ENCODE peak calls at places on chromosomes 1 and 21, in six cellular contexts. Z, F, E, K, N and Q are unnamed samples.

GRCh38 chr1:114215426-114215825 is 61.8 kb upstream of the SYT6 start:
- DNase-seq in Z (no peak), F (no peak), E (no peak), K (no peak), N (no peak), Q (no peak)

GRCh38 chr1:111600886-111601386 is 18.7 kb upstream of the RAP1A start:
- DNase-seq in Z (peak), F (no peak), E (no peak), K (no peak), N (no peak), Q (peak)

GRCh38 chr1:47533176-47534039 is 95.6 kb downstream of the FOXD2 start:
- DNase-seq in Z (no peak), F (peak), E (no peak), K (peak), N (peak), Q (peak)

GRCh38 chr1:26278835-26279597 is 870 bp upstream of the SH3BGRL3 start:
- DNase-seq in Z (peak), F (no peak), E (no peak), K (peak), N (no peak), Q (peak)

GRCh38 chr21:16193758-16194606 is 464.2 kb downstream of the USP25 start:
- DNase-seq in Z (peak), F (peak), E (peak), K (peak), N (peak), Q (peak)

GRCh38 chr1:15039901-15040300 is 113.6 kb upstream of the TMEM51 start:
- DNase-seq in Z (no peak), F (no peak), E (no peak), K (no peak), N (no peak), Q (no peak)

GRCh38 chr1:155933591-155934096 is 569 bp downstream of the KHDC4 start:
- DNase-seq in Z (no peak), F (no peak), E (no peak), K (no peak), N (no peak), Q (no peak)

GRCh38 chr1:241648159-241648558 is 3.9 kb upstream of the WDR64 start:
- DNase-seq in Z (no peak), F (no peak), E (no peak), K (no peak), N (no peak), Q (no peak)

GRCh38 chr1:152000989-152001630 is 7.5 kb upstream of the S100A10 start:
- DNase-seq in Z (no peak), F (no peak), E (no peak), K (no peak), N (no peak), Q (no peak)

GRCh38 chr1:25517476-25518394 is 25.7 kb upstream of the LDLRAP1 start:
- DNase-seq in Z (no peak), F (peak), E (no peak), K (no peak), N (peak), Q (no peak)

GRCh38 chr21:16454371-16454770 is 724.6 kb downstream of the USP25 start:
- DNase-seq in Z (no peak), F (no peak), E (no peak), K (no peak), N (peak), Q (no peak)

GRCh38 chr1:85815906-85816305 is 107.7 kb upstream of the ZNHIT6 start:
- DNase-seq in Z (no peak), F (no peak), E (no peak), K (peak), N (no peak), Q (no peak)

GRCh38 chr1:230537456-230537855 is 104.8 kb upstream of the COG2 start:
- DNase-seq in Z (no peak), F (peak), E (no peak), K (no peak), N (peak), Q (no peak)

DNA sequence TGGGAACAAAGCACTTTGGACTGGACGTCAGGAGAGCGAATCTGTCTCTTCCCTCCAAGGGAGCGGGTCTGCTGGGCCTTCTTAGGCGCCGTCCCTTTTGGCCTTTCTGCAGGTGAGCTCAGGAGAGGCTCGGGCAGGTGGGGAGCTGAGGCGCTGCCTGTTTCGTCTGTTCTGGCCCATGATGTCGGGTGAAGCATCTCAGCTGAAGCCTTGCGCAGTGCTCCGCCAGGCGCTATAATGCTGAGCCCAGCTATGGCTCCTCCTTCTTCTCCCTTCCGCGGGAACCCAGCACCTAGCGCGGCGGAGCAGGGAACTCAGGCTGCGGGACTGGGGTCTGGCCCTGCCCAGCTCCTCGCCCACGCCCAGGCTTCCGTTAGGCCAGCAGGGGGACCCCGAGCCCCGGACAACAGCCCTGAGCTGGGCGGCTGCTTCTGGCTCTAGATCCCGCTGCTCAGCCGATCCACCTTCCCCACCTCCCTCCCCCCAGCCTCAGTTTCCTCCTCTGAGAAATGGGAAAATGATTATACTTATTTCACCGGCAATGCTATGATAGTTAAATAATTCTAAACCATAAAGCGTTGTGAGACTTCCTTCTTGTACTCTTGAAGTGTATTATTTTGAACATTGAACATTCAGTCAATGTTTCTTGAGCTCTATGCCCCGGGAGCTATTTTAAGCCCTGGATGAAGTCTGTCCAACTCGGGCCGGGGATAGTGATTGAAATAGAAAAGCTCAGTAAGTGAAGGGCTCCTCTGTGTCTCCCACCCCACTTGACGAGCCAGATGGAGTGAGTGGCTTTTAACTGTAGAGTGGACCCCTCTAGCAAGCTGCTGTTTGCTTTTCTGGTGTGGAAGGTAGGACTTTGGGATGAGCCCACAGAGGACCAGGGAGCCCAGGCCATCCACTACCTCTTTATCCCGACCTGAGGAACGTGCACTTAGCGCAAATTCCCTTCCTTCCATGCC is 9.6 kb upstream of the ADORA1 start:
- DNase-seq in Z (peak), F (peak), E (peak), K (peak), N (peak), Q (peak)
- TF ChIP-seq CTCF in Z (peak), F (peak), E (peak), K (peak), N (peak), Q (peak)

DNA sequence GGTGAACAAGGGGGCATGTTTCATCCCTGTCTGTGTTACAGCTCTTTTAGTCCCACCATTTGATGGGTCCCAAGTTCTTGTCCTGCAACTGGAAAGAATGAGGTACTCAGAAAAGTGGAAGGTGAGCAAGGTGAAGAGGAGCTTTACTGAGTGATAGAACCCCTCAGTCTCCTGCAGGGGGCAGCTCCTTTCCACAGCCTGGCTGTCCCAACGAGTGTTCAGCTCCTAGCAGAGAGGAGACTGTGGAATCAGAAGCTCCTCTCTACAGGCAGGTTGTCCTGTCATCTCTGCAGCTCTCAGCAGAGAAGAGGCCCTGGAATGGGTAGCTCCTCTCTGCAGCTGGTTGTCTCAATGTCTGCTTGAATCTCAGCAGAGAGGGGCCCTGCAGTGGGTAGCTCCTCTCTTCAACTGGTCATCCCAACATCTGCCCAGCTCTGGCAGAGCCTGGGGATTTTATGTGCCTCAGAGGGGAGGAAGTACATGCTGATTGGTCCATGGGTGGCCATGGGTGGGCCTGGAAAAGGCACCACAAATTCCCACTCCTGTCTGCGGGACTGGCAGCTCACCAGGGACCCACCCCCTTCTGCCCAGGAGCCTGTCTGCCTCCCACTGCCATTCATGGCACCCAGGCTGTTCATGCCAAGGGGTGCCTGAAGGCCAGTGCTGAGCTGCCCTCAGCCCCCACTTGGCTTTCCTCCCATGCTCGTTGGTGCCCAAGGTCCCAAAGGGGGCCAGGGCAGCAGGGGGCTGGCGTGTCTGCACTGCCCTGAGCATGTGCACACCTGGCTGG is 25.7 kb downstream of the LDLRAD1 start:
- DNase-seq in Z (no peak), F (peak), E (no peak), K (no peak), N (peak), Q (peak)
- TF ChIP-seq CTCF in Z (no peak), F (peak), E (no peak), K (no peak), N (peak), Q (no peak)

DNA sequence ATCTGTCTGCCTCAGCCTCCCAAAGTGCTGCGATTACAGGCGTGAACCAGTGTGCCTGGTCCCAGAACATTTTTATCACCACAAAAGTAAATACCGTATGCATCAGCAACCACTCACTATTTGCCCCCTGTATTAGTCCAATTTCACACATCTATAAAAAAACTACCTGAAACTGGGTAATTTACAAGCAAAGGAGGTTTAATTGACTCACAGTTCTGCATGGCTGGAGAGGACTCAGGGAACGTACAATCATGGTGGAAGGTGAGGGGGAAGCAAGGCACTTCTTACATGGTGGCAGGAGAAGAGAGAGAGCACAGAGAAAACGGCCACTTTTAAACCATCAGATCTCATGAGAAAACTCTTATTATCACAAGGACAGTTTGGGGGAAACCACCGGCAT is 25.6 kb upstream of the CTH start:
- DNase-seq in Z (no peak), F (no peak), E (no peak), K (no peak), N (no peak), Q (no peak)
- TF ChIP-seq CTCF in Z (no peak), F (no peak), E (no peak), K (no peak), N (no peak), Q (no peak)

GRCh38 chr1:157136133-157136532 is 2.1 kb downstream of the ETV3 start:
- DNase-seq in Z (no peak), F (peak), E (no peak), K (no peak), N (no peak), Q (peak)
- TF ChIP-seq CTCF in Z (no peak), F (peak), E (no peak), K (no peak), N (peak), Q (no peak)

GRCh38 chr1:236747311-236747956 is 47.7 kb upstream of the MTR start:
- DNase-seq in Z (no peak), F (no peak), E (no peak), K (no peak), N (no peak), Q (no peak)

GRCh38 chr1:236750928-236751327 is 44.2 kb upstream of the MTR start:
- DNase-seq in Z (no peak), F (no peak), E (no peak), K (no peak), N (no peak), Q (no peak)

GRCh38 chr1:236751385-236751784 is 43.7 kb upstream of the MTR start:
- DNase-seq in Z (no peak), F (no peak), E (no peak), K (no peak), N (no peak), Q (no peak)

GRCh38 chr1:236746785-236747184 is 48.3 kb upstream of the MTR start:
- DNase-seq in Z (no peak), F (no peak), E (no peak), K (no peak), N (no peak), Q (no peak)

DNA sequence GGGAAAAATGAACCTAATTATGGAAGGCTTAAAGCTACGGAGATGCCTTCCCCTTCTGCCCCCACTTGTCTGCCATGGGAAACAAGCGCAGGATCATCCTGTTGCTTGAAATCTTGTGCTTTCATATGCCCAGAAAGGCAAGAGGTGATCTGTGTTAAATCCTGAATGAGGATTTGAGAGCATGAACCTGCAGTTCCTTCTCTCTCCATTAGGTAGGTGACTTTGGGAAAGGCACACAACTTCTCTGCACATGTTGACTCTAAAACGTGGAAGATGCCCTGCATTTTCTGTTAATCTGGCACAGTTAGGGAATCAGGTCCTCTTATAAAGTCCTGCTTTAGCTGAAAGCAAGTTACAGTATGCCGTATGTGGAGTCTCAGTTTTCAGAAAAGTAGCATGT is 46.6 kb upstream of the MTR start:
- DNase-seq in Z (no peak), F (no peak), E (no peak), K (no peak), N (peak), Q (no peak)
- TF ChIP-seq CTCF in Z (no peak), F (peak), E (no peak), K (no peak), N (peak), Q (no peak)

GRCh38 chr21:25664462-25665070 is 25.5 kb downstream of the JAM2 start:
- DNase-seq in Z (no peak), F (no peak), E (no peak), K (no peak), N (no peak), Q (no peak)
- TF ChIP-seq CTCF in Z (no peak), F (no peak), E (no peak), K (no peak), N (no peak), Q (no peak)

DNA sequence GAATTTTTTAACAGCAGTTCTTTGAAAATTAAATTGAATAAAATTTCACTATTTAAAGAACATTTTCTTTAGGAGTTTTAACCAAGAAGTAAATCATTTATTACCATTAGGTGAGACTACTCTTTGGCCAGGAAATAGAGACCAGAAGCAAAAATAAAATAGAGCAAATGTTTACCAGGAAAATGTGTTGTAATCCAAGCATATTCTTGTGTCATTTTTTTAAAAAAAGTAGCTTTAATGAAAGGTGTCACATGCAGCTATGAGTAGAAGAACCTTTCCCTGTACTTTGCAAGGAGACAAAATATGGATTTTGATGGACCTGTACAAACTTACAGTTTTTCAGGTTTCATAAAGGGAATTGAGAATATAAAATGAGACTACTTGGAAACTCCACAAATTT is 140.8 kb downstream of the NFIA start:
- DNase-seq in Z (no peak), F (no peak), E (no peak), K (no peak), N (no peak), Q (no peak)
- TF ChIP-seq CTCF in Z (no peak), F (no peak), E (no peak), K (no peak), N (no peak), Q (no peak)

GRCh38 chr1:2528966-2529750 is 905 bp downstream of the HES5 start:
- DNase-seq in Z (peak), F (peak), E (no peak), K (peak), N (peak), Q (peak)
- TF ChIP-seq CTCF in Z (peak), F (peak), E (no peak), K (no peak), N (no peak), Q (no peak)

GRCh38 chr1:29632436-29633270 is 396.3 kb downstream of the PTPRU start:
- DNase-seq in Z (no peak), F (peak), E (no peak), K (no peak), N (no peak), Q (no peak)

GRCh38 chr1:29629814-29630516 is 393.6 kb downstream of the PTPRU start:
- DNase-seq in Z (no peak), F (peak), E (no peak), K (no peak), N (no peak), Q (no peak)

GRCh38 chr1:29630756-29631155 is 394.4 kb downstream of the PTPRU start:
- DNase-seq in Z (no peak), F (peak), E (no peak), K (no peak), N (no peak), Q (no peak)

GRCh38 chr1:29631836-29632420 is 395.6 kb downstream of the PTPRU start:
- DNase-seq in Z (no peak), F (peak), E (no peak), K (no peak), N (no peak), Q (no peak)

GRCh38 chr1:29631361-29631760 is 395.0 kb downstream of the PTPRU start:
- DNase-seq in Z (no peak), F (no peak), E (no peak), K (no peak), N (no peak), Q (no peak)
- TF ChIP-seq CTCF in Z (no peak), F (no peak), E (no peak), K (no peak), N (no peak), Q (no peak)

DNA sequence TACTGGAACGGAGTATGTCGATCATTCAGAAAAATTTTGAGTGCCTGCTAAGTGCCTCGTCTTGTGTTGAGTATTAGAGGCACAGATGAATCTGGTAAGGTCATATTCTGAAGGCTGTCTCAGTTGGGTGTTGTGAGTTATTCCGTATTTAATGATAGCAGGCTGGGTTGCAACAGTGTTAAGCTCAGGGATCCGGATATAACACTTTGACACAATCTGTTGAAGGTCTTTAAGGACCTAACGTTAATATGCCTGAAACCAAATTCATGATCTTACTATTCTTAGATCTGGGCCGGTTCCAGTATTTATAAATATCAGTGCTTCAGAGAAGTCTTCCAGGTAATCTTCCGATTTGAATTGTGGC is 555 bp downstream of the PRPF38A start:
- DNase-seq in Z (no peak), F (no peak), E (no peak), K (no peak), N (no peak), Q (no peak)
- TF ChIP-seq CTCF in Z (no peak), F (peak), E (no peak), K (no peak), N (no peak), Q (no peak)